ENCODE peak calls at places on chromosomes 13 and 19, in seven cellular contexts. X, H, L, D, W, A and I are unnamed samples.

GRCh38 chr13:21050288-21051197 is 10.8 kb downstream of the LATS2 start:
- DNase-seq in X (no peak), A (no peak), D (no peak), W (no peak), H (no peak), L (no peak), I (no peak)

GRCh38 chr13:40963927-40964326 is 55.2 kb downstream of the ELF1 start:
- DNase-seq in D (no peak), X (no peak), H (no peak), W (no peak), A (no peak), L (no peak), I (no peak)

GRCh38 chr13:113860579-113861432 is 3.1 kb downstream of the GAS6 start:
- DNase-seq in D (no peak), A (no peak), X (no peak), H (peak), L (peak), W (no peak), I (no peak)

GRCh38 chr13:25679936-25680335 is 308.2 kb downstream of the ATP8A2 start:
- DNase-seq in H (no peak), L (no peak), X (no peak), A (no peak), D (no peak), W (no peak), I (no peak)

GRCh38 chr19:36652958-36653357 is 13.7 kb downstream of the ZNF461 start:
- DNase-seq in X (no peak), H (no peak), D (no peak), L (no peak), W (no peak), A (no peak), I (no peak)

GRCh38 chr13:52651880-52652169 is 811 bp upstream of the SUGT1 start:
- DNase-seq in L (no peak), A (no peak), W (no peak), D (no peak), X (no peak), H (no peak), I (peak)

GRCh38 chr19:50005428-50005827 is 19.7 kb downstream of the VRK3 start:
- DNase-seq in X (no peak), L (no peak), W (no peak), H (no peak), A (no peak), D (no peak), I (no peak)

GRCh38 chr13:50574731-50575130 is 268.8 kb downstream of the DLEU7 start:
- DNase-seq in L (no peak), D (no peak), A (no peak), X (no peak), H (no peak), W (no peak), I (no peak)

GRCh38 chr13:32139251-32139650 is 107.7 kb downstream of the FRY start:
- DNase-seq in A (no peak), H (no peak), X (no peak), D (no peak), W (no peak), L (no peak), I (no peak)

GRCh38 chr13:20702945-20703784 is at the start of gene IL17D:
- DNase-seq in A (peak), W (no peak), X (peak), D (no peak), H (peak), L (no peak), I (no peak)

GRCh38 chr13:111282425-111282824 is 38.0 kb upstream of the TEX29 start:
- DNase-seq in A (no peak), D (no peak), X (no peak), H (no peak), L (no peak), W (no peak), I (no peak)

GRCh38 chr19:18489627-18490184 is 32.2 kb downstream of the ELL start:
- DNase-seq in L (no peak), X (no peak), W (no peak), A (no peak), D (no peak), H (no peak), I (no peak)

GRCh38 chr13:47147784-47148062 is 250.9 kb upstream of the HTR2A start:
- DNase-seq in D (no peak), W (no peak), X (no peak), L (no peak), A (no peak), H (no peak), I (no peak)

GRCh38 chr13:109293166-109293565 is 493.2 kb downstream of the IRS2 start:
- DNase-seq in D (no peak), L (no peak), A (no peak), H (no peak), W (no peak), X (no peak), I (no peak)

GRCh38 chr13:32501058-32501457 is 37.5 kb downstream of the N4BP2L2 start:
- DNase-seq in X (no peak), A (no peak), L (no peak), W (no peak), H (no peak), D (no peak), I (no peak)

GRCh38 chr19:2166741-2167738 is 3.3 kb downstream of the DOT1L start:
- DNase-seq in X (peak), D (no peak), W (no peak), A (no peak), H (no peak), L (no peak), I (no peak)

GRCh38 chr13:31951215-31951678 is 80.3 kb upstream of the FRY start:
- DNase-seq in A (no peak), H (no peak), D (peak), X (no peak), L (no peak), W (peak), I (peak)

GRCh38 chr13:102863590-102863989 is 17.8 kb downstream of the ERCC5 start:
- DNase-seq in L (no peak), W (no peak), A (no peak), H (no peak), D (no peak), X (no peak), I (no peak)